ENCODE peak calls at places on chromosome X, in seven cellular contexts. R is mammary epithelial cell, O is brain microvascular endothelial cell, G is HepG2, T is lung, B is prostate gland, K is psoas muscle. I is an unnamed sample.

GRCh38 chrX:45633419-45633818 is 432.7 kb upstream of the DIPK2B start:
- DNase-seq in K (no peak), T (no peak), O (no peak), B (no peak), R (no peak), G (no peak), I (no peak)

GRCh38 chrX:39063702-39064101 is 262.4 kb downstream of the MID1IP1 start:
- DNase-seq in R (no peak), O (no peak), G (no peak), B (no peak), K (no peak), T (no peak), I (no peak)

GRCh38 chrX:46837543-46838481 is 969 bp downstream of the RP2 start:
- DNase-seq in B (no peak), R (peak; percentile 59), O (no peak), G (peak; percentile 12), T (no peak), K (no peak), I (no peak)

GRCh38 chrX:12975999-12976558 is 1.2 kb downstream of the TMSB4X start:
- DNase-seq in G (no peak), K (peak; percentile 34), T (peak; percentile 66), B (no peak), O (peak; percentile 16), R (no peak), I (no peak)

GRCh38 chrX:32778965-32779364 is 432.4 kb downstream of the DMD start:
- DNase-seq in T (no peak), R (no peak), O (no peak), K (no peak), B (no peak), G (no peak), I (no peak)

GRCh38 chrX:25156323-25156722 is 140.6 kb upstream of the ARX start:
- DNase-seq in O (peak; percentile 16), B (no peak), T (no peak), G (no peak), K (no peak), R (no peak), I (no peak)

GRCh38 chrX:29728639-29729038 is 486.7 kb upstream of the MAGEB2 start:
- DNase-seq in K (no peak), T (no peak), B (no peak), G (no peak), R (peak; percentile 45), O (no peak), I (no peak)

GRCh38 chrX:12065251-12065650 is 73.0 kb upstream of the FRMPD4 start:
- DNase-seq in B (no peak), O (peak; percentile 24), R (peak; percentile 62), G (no peak), K (no peak), T (no peak), I (no peak)

GRCh38 chrX:97328853-97329252 is 445.1 kb downstream of the RPA4 start:
- DNase-seq in O (no peak), K (no peak), B (no peak), T (no peak), G (no peak), R (no peak), I (no peak)

GRCh38 chrX:23838953-23839352 is 56.0 kb downstream of the SAT1 start:
- DNase-seq in G (no peak), K (no peak), B (no peak), O (no peak), T (no peak), R (no peak), I (no peak)

GRCh38 chrX:103329991-103330390 is at the start of gene TCEAL7:
- DNase-seq in T (no peak), B (no peak), K (no peak), R (no peak), G (no peak), O (no peak), I (no peak)

GRCh38 chrX:139932077-139932900 is 564 bp downstream of the ATP11C start:
- DNase-seq in B (peak; percentile 17), R (peak; percentile 35), K (peak; percentile 57), G (no peak), O (no peak), T (peak; percentile 29), I (no peak)

GRCh38 chrX:109134777-109135176 is 347.1 kb downstream of the GUCY2F start:
- DNase-seq in O (no peak), T (no peak), R (no peak), G (no peak), B (no peak), K (no peak), I (no peak)

GRCh38 chrX:7073336-7073735 is 74.2 kb upstream of the STS start:
- DNase-seq in R (no peak), G (no peak), B (no peak), K (no peak), T (no peak), O (no peak), I (no peak)

GRCh38 chrX:9542765-9543119 is 77.9 kb downstream of the TBL1X start:
- DNase-seq in R (no peak), O (no peak), T (no peak), K (no peak), G (no peak), B (no peak), I (no peak)

GRCh38 chrX:2346158-2346557 is 154.6 kb downstream of the DHRSX start:
- DNase-seq in O (no peak), G (no peak), R (no peak), B (no peak), T (no peak), K (no peak), I (no peak)

GRCh38 chrX:47233333-47234113 is 714 bp downstream of the USP11 start:
- DNase-seq in T (peak; percentile 92), G (peak; percentile 89), R (peak; percentile 95), O (peak; percentile 97), B (peak; percentile 93), K (peak; percentile 90), I (peak; percentile 85)

GRCh38 chrX:132651411-132652086 is 162.7 kb upstream of the MBNL3 start:
- DNase-seq in R (no peak), K (no peak), O (no peak), T (no peak), B (no peak), G (no peak), I (no peak)

GRCh38 chrX:46179748-46180147 is 365.5 kb downstream of the ZNF674 start:
- DNase-seq in K (no peak), G (no peak), B (no peak), R (no peak), T (no peak), O (no peak), I (no peak)

GRCh38 chrX:149630681-149631292 is 805 bp downstream of the TMEM185A start:
- DNase-seq in G (peak; percentile 18), K (no peak), O (peak; percentile 19), T (no peak), B (no peak), R (peak; percentile 18), I (no peak)
- TF ChIP-seq CTCF in G (peak; percentile 10), K (no peak), O (peak; percentile 45), T (no peak), B (no peak), R (peak; percentile 7), I (peak; percentile 7)

GRCh38 chrX:115559672-115560071 is 1.3 kb upstream of the PLS3 start:
- DNase-seq in O (no peak), B (no peak), G (peak; percentile 70), K (no peak), T (no peak), R (no peak), I (no peak)

GRCh38 chrX:115562492-115562872 is 1.5 kb downstream of the PLS3 start:
- DNase-seq in T (no peak), K (no peak), G (peak; percentile 13), B (no peak), R (peak; percentile 41), O (no peak), I (no peak)

GRCh38 chrX:115561605-115562491 is 874 bp downstream of the PLS3 start:
- DNase-seq in T (peak; percentile 61), G (peak; percentile 4), B (peak; percentile 10), O (no peak), K (peak; percentile 55), R (peak; percentile 45), I (no peak)

GRCh38 chrX:115560211-115560977 is 580 bp upstream of the PLS3 start:
- DNase-seq in O (peak; percentile 61), T (peak; percentile 67), G (peak; percentile 63), B (no peak), K (no peak), R (peak; percentile 81), I (no peak)

GRCh38 chrX:115560978-115561604 is at the start of gene PLS3:
- DNase-seq in R (peak; percentile 81), B (peak; percentile 60), K (peak; percentile 80), O (peak; percentile 90), T (peak; percentile 83), G (peak; percentile 77), I (no peak)
- H3K4me3 ChIP-seq in R (peak within 1 kb of the TSS; percentile 67), B (peak within 1 kb of the TSS; percentile 41), K (peak within 1 kb of the TSS; percentile 75), O (peak within 1 kb of the TSS; percentile 76), T (peak within 1 kb of the TSS; percentile 68), G (peak within 1 kb of the TSS; percentile 69), I (peak within 1 kb of the TSS; percentile 74)

DNA sequence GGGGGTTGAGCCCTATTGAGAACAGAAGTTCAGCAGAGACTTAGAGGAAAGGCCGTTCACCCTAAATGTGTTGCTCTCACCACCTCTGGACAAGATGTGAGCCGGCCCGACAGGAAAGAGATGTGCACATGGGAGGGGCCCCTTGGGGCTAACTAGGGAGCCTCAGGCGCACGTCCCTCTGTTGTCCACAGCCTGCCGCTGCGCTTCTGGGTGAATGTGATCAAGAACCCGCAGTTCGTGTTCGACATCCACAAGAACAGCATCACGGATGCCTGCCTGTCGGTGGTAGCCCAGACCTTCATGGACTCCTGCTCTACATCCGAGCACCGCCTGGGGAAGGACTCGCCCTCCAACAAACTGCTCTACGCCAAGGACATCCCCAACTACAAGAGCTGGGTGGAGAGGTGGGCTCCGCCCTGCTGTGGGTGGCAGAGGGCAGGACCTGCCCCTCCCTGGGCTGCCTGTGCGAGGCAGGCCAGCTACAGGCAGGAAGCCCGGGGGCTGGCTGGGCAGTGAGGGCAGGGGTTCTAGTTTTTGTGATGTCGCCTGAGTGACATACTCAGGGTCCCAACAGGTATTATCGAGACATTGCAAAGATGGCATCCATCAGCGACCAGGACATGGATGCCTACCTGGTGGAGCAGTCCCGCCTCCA is 8.0 kb downstream of the LAGE3 start:
- DNase-seq in R (no peak), G (no peak), B (no peak), O (no peak), K (no peak), T (no peak), I (no peak)
- H3K36me3 ChIP-seq in R (no peaks in the 10 kb centered on the region), G (peaks cover 5% of the 10 kb centered on the region), B (no peaks in the 10 kb centered on the region), O (peaks cover 10% of the 10 kb centered on the region), K (peaks cover 42% of the 10 kb centered on the region), T (peaks cover 9% of the 10 kb centered on the region), I (no peaks in the 10 kb centered on the region)

DNA sequence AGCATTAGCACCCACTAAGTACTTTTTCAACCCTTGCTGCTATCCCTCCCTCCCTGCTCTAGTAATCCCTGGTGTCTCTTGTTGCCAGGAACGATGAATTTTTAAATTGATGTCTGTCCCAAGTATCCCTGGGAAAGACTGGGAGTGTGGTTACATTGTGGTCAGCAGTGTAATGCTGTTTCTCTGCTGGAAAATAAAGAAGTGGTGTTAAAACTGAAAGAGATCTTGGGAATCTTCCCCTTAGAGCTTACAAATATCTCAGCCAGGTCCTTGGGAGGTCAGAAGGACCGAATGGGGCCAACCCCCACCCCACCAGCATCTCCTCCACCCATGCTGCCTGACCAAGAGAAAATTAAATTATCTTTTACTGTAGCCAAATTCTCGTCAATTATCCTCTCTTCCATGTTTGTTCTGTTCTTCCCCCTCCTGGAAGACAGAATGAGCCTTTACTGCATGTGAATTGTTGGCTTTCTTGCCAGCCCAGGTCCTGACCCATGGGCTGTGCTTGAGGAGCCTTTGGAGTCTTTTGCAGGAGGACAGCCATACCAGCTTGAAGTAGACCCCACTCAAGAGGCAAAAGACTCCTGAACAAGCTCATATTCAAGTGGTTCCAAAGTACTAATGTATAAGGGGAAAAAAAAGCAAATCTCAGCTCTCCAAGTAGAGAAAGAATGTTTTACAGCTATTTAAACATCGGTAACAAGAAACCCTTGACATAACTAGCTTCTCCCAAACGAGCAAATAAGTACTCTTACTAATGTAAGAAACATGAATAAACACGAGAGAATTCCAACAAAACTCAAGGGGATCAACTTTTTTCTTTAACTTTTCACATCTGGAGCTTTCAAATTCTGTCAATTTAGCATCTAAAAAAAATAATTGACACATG is 174.8 kb upstream of the MXRA5 start:
- DNase-seq in R (no peak), K (no peak), G (no peak), O (no peak), T (no peak), B (no peak), I (no peak)
- TF ChIP-seq CTCF in R (no peak), K (no peak), G (no peak), O (no peak), T (no peak), B (no peak), I (no peak)